ENCODE peak calls at places on chromosomes 3 and 15, in six cellular contexts. H, R, J, I, U and X are unnamed samples.

GRCh38 chr3:186536883-186537553 is 7.2 kb downstream of the CRYGS start:
- DNase-seq in J (no peak), U (no peak), H (no peak), I (no peak), R (peak), X (no peak)

GRCh38 chr3:12308517-12308916 is 19.6 kb downstream of the PPARG start:
- DNase-seq in U (peak), J (no peak), R (no peak), H (no peak), I (peak), X (no peak)

GRCh38 chr15:29270169-29270955 is 740 bp upstream of the NSMCE3 start:
- DNase-seq in J (no peak), U (peak), I (no peak), H (no peak), R (peak), X (no peak)

GRCh38 chr3:141448606-141449216 is 38.1 kb upstream of the RASA2 start:
- DNase-seq in H (no peak), R (no peak), U (no peak), I (no peak), J (no peak), X (no peak)

GRCh38 chr15:47294765-47295259 is 422.5 kb upstream of the SEMA6D start:
- DNase-seq in U (no peak), J (no peak), R (no peak), H (no peak), I (no peak), X (no peak)

GRCh38 chr15:35000511-35000910 is 12.4 kb upstream of the ZNF770 start:
- DNase-seq in H (no peak), U (no peak), R (no peak), I (no peak), J (no peak), X (no peak)

GRCh38 chr3:29176501-29176900 is 104.4 kb upstream of the RBMS3 start:
- DNase-seq in U (no peak), R (no peak), H (no peak), I (no peak), J (no peak), X (no peak)

GRCh38 chr3:46946856-46947544 is 29.5 kb downstream of the CCDC12 start:
- DNase-seq in I (peak), J (no peak), H (no peak), U (no peak), R (peak), X (no peak)

GRCh38 chr3:184414418-184415228 is 34.8 kb downstream of the CHRD start:
- DNase-seq in J (no peak), R (no peak), I (no peak), H (no peak), U (no peak), X (no peak)

GRCh38 chr3:52280046-52280445 is 1.6 kb upstream of the WDR82 start:
- DNase-seq in H (no peak), U (no peak), I (no peak), J (no peak), R (no peak), X (no peak)

GRCh38 chr3:98359250-98359649 is 5.6 kb downstream of the OR5K4 start:
- DNase-seq in U (no peak), I (no peak), J (no peak), R (no peak), H (no peak), X (no peak)

GRCh38 chr3:139300416-139300815 is 43.4 kb upstream of the MRPS22 start:
- DNase-seq in U (no peak), R (no peak), J (no peak), H (no peak), I (no peak), X (no peak)

GRCh38 chr3:166013073-166013679 is 176.0 kb upstream of the BCHE start:
- DNase-seq in H (no peak), I (peak), R (peak), U (no peak), J (no peak), X (no peak)

GRCh38 chr15:36961956-36962355 is 138.4 kb downstream of the MEIS2 start:
- DNase-seq in U (no peak), I (no peak), J (no peak), R (no peak), H (no peak), X (no peak)

GRCh38 chr3:47762233-47762632 is 19.5 kb downstream of the SMARCC1 start:
- DNase-seq in J (no peak), H (no peak), R (peak), I (no peak), U (no peak), X (no peak)

GRCh38 chr3:114336122-114336697 is 42.4 kb downstream of the TIGIT start:
- DNase-seq in R (no peak), H (no peak), J (no peak), U (no peak), I (no peak), X (no peak)

GRCh38 chr15:70584441-70584837 is 178.9 kb downstream of the UACA start:
- DNase-seq in H (no peak), I (no peak), J (no peak), U (no peak), R (no peak), X (no peak)

GRCh38 chr15:79091204-79091867 is 756 bp upstream of the RASGRF1 start:
- DNase-seq in J (no peak), R (no peak), H (peak), I (no peak), U (no peak), X (peak)

GRCh38 chr15:65355173-65355982 is 22.4 kb downstream of the IGDCC3 start:
- DNase-seq in R (no peak), H (peak), I (peak), J (no peak), U (no peak), X (no peak)

GRCh38 chr3:146589899-146590508 is 15.1 kb downstream of the PLSCR5 start:
- DNase-seq in I (peak), U (no peak), H (no peak), R (peak), J (no peak), X (no peak)

GRCh38 chr3:180277036-180277435 is 240.3 kb upstream of the PEX5L start:
- DNase-seq in I (peak), J (no peak), R (no peak), H (no peak), U (no peak), X (no peak)

GRCh38 chr15:84715442-84716035 is 400 bp downstream of the SEC11A start:
- DNase-seq in R (peak), H (no peak), I (no peak), J (no peak), U (no peak), X (no peak)

GRCh38 chr3:186137051-186137685 is 28.3 kb upstream of the ETV5 start:
- DNase-seq in I (no peak), R (no peak), J (no peak), U (no peak), H (no peak), X (no peak)

GRCh38 chr3:124467980-124468902 is 262.0 kb upstream of the UMPS start:
- DNase-seq in I (peak), H (peak), U (no peak), R (peak), J (peak), X (peak)

GRCh38 chr3:27596334-27596841 is 112.2 kb upstream of the SLC4A7 start:
- DNase-seq in H (no peak), U (peak), I (no peak), R (no peak), J (no peak), X (no peak)

GRCh38 chr3:156460206-156460609 is 94.7 kb downstream of the SSR3 start:
- DNase-seq in H (no peak), R (peak), J (no peak), U (no peak), I (no peak), X (no peak)

GRCh38 chr3:2921903-2922302 is 188.3 kb downstream of the IL5RA start:
- DNase-seq in J (no peak), U (peak), H (no peak), I (peak), R (peak), X (peak)

GRCh38 chr3:71987089-71987735 is 202.3 kb upstream of the PROK2 start:
- DNase-seq in J (no peak), U (no peak), H (no peak), I (peak), R (no peak), X (no peak)

GRCh38 chr3:185992801-185993467 is 55.1 kb upstream of the TRA2B start:
- DNase-seq in R (no peak), J (no peak), I (no peak), H (no peak), U (no peak), X (no peak)

GRCh38 chr3:132254076-132254755 is 63.0 kb upstream of the ACP3 start:
- DNase-seq in J (no peak), H (no peak), R (no peak), I (no peak), U (no peak), X (no peak)

GRCh38 chr15:43390723-43391122 is 19.8 kb downstream of the TUBGCP4 start:
- DNase-seq in I (no peak), H (no peak), J (no peak), R (no peak), U (no peak), X (no peak)

GRCh38 chr3:58596828-58597518 is 19.8 kb upstream of the FAM107A start:
- DNase-seq in R (no peak), U (no peak), I (no peak), J (no peak), H (no peak), X (no peak)

GRCh38 chr3:140832883-140833282 is 108.8 kb upstream of the SLC25A36 start:
- DNase-seq in I (no peak), R (no peak), H (no peak), J (peak), U (no peak), X (no peak)

GRCh38 chr3:48267782-48268181 is 26.9 kb downstream of the ZNF589 start:
- DNase-seq in J (no peak), U (no peak), I (no peak), H (no peak), R (no peak), X (no peak)

GRCh38 chr3:175316799-175317198 is 457.7 kb downstream of the NAALADL2 start:
- DNase-seq in R (no peak), J (no peak), H (no peak), I (no peak), U (no peak), X (no peak)

GRCh38 chr3:106452096-106452495 is 583.3 kb upstream of the CBLB start:
- DNase-seq in R (no peak), J (no peak), U (no peak), I (no peak), H (no peak), X (no peak)

GRCh38 chr3:106458952-106459351 is 590.1 kb upstream of the CBLB start:
- DNase-seq in I (no peak), U (no peak), R (no peak), H (no peak), J (no peak), X (no peak)

GRCh38 chr3:106454497-106454896 is 585.7 kb upstream of the CBLB start:
- DNase-seq in H (no peak), R (no peak), J (no peak), U (no peak), I (no peak), X (no peak)

GRCh38 chr3:106457278-106458210 is 588.7 kb upstream of the CBLB start:
- DNase-seq in J (peak), U (peak), R (peak), H (no peak), I (no peak), X (peak)
- TF ChIP-seq TAF1 in J (no peak), U (no peak), R (no peak), H (no peak), I (no peak), X (no peak)

DNA sequence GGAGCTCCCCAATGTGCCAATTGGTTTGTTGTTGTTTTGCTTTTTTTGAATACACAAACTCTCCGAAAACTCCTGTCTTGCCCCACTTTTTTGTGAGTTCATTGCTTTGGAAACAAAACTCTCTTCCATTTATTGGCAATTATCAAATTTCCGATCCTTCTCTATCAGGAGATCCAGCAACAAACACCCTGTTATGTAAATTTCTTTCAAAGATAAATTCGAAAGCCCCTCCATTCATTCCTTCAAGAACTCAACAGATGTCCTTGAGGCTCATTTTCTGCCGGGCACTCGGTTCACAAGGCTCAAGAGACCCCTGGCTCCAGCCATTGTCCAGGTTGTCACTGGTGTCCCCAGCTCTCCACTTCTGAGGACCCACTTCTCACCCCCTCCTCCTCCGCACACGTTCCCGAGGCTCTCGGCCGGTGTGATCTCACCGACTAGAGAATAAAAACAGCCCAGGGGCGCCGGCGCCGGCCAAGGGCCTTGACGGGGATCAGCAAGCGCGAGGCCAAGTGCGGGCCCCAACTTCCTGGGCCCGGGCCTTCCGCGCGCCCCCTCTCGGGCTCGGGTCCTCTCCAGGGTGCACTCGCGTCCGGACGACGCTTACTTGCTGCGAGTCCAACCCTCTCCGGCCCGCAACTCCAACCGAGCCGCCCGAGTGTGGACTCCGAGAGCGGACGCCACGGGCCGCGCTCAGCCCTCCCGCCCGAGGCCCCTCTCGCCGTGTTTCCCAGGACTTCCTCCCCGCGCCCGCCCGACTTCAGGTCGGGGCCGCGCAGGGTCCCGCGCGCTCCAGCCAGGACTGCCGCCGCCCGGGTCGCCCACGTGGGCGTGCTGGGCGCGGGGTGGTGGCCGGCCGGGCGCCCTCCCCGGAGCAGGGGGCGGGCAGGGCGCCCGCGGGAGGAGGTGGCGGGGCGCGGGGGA is 533 bp upstream of the SMAD3 start:
- DNase-seq in U (no peak), H (peak), R (peak), I (peak), J (no peak), X (peak)
- TF ChIP-seq POLR2A in U (no peak), H (no peak), R (peak), I (no peak), J (no peak), X (no peak)

GRCh38 chr3:42841332-42841731 is 32.1 kb downstream of the ACKR2 start:
- DNase-seq in U (no peak), R (no peak), H (no peak), I (no peak), J (no peak), X (no peak)

GRCh38 chr3:42838571-42838970 is 29.3 kb downstream of the ACKR2 start:
- DNase-seq in R (no peak), H (no peak), I (no peak), U (no peak), J (no peak), X (no peak)

GRCh38 chr3:42836545-42837123 is 27.4 kb downstream of the ACKR2 start:
- DNase-seq in J (no peak), I (no peak), U (no peak), H (no peak), R (peak), X (no peak)

GRCh38 chr3:42843730-42844713 is 31.7 kb downstream of the CYP8B1 start:
- DNase-seq in H (peak), U (no peak), R (no peak), I (no peak), J (no peak), X (no peak)

GRCh38 chr3:42839616-42840015 is 30.4 kb downstream of the ACKR2 start:
- DNase-seq in U (peak), J (no peak), H (no peak), R (peak), I (peak), X (peak)
- TF ChIP-seq TAF1 in U (no peak), J (no peak), H (no peak), R (no peak), I (no peak), X (no peak)

GRCh38 chr3:129116482-129116946 is 5.1 kb downstream of the RAB43 start:
- DNase-seq in R (no peak), H (no peak), J (no peak), U (no peak), I (peak), X (no peak)
- TF ChIP-seq POLR2A in R (no peak), H (no peak), J (no peak), U (no peak), I (no peak), X (no peak)

DNA sequence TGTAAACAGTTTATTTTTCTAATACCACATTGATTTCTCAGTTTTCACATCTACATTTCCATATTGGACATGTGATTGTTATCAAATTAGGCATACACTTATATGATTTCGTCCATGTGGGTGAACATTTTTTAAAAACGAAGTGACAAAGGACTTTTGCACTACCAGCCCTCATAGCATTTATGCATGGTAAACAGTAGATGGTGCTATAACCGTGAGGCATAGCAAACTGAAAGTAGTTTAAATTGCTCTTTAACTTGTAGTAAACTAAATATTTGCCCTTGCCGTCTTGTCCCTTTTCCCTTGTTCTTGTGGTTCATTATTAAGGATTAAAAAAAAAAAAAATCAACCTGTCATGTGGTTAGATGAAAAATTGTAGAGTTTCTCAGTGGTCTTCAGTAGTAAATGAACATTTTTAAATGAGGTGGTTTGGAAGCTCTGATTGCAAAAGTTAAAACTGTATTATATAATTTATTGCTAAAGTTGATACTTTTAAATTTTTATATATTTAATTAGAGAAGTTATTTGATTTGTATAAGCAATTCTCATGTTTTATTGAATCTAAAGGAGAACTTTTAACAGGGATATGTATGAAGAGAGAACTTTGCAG is 24.0 kb downstream of the STX19 start:
- DNase-seq in H (no peak), U (peak), R (peak), I (peak), J (no peak), X (peak)
- TF ChIP-seq TAF1 in H (no peak), U (no peak), R (no peak), I (no peak), J (no peak), X (no peak)

GRCh38 chr3:59641169-59641914 is 591.5 kb upstream of the CFAP20DC start:
- DNase-seq in U (no peak), I (no peak), J (no peak), H (no peak), R (no peak), X (no peak)

DNA sequence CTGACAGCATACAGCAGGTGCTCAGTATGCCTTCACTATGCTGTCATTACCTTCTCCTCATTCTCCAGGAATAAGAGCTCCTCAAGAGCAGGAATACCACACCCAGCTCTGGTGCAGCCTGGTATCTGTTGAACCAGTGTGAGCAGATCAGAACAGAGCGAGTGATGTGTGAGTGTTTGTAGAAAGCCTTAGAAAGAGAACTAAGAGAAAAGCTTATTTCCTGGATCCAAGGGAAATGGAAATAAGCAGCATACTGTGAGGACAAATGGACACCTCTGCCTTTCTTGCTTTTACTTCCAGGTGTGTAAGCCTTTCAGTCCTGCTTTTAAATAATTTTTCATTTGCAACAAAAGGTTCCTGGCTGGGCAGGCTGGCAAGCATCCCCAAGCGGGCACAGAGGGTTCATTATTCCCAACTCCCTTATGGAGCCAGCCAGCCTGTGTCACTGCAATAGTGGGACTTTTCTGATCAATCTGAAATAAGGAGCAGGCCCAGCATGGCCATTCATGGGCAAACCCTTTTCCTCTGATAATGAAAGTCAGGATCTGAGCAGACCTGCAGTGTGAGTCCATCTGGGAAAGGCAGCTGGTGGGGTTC is 594.8 kb upstream of the CFAP20DC start:
- DNase-seq in U (no peak), I (no peak), J (no peak), H (no peak), R (no peak), X (no peak)
- TF ChIP-seq POLR2A in U (no peak), I (no peak), J (no peak), H (no peak), R (no peak), X (no peak)

DNA sequence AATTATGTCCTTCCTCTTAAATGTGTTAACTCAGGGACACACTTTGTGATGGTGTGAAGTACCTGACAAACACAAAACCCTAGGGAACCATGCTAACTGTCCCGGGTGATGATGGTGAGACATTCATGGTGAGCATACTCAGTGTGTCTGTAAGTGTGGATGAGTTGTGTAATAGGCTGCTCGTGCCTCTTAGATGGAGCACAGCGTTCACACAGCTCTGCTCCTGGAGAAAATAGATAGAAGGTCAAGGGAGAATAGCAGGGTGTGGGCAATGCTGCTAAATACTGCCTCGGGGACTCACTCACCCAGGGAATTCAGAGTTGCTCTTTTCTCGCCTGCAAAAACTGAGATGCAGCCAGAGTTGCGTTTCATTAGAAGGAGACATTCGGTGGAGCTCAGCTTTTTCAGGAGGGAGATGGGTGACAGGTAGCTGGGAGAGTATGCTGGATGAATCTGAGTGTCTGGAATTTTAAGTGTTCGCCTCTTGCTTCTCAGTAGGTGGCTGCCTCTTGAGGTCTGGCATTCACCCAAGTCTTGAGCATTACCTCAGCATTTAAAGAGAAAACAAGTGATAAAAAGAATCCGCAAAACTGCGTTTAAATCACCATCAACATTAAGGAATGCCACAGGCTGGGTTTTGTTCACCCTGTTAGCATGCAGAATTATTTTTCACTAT is 813.2 kb downstream of the AGBL1 start:
- DNase-seq in J (no peak), H (no peak), I (no peak), R (no peak), U (no peak), X (no peak)
- TF ChIP-seq TAF1 in J (no peak), H (no peak), I (no peak), R (no peak), U (no peak), X (no peak)

GRCh38 chr3:129120254-129121004 is 1.2 kb downstream of the RAB43 start:
- DNase-seq in R (peak), H (peak), U (peak), J (peak), I (peak), X (peak)
- TF ChIP-seq POLR2A in R (peak), H (peak), U (peak), J (peak), I (peak), X (peak)